ENCODE peak calls at places on chromosomes 7 and 10, in eight cellular contexts. Y is tibial artery, A is keratinocyte, O is fibroblast of lung, L is lung, X is PC-3, K is upper lobe of right lung, F is thoracic aorta. J is an unnamed sample. For H3K9me3, the result is how much of the 10 kb centered on the place peaks cover.

GRCh38 chr10:1492641-1493040 is 244.7 kb downstream of the ADARB2 start:
- DNase-seq in L (no peak), O (no peak), F (no peak), Y (no peak), K (no peak), A (no peak), X (no peak), J (no peak)

GRCh38 chr10:13890617-13891541 is 304.1 kb downstream of the PRPF18 start:
- DNase-seq in F (no peak), Y (peak), L (no peak), K (peak), O (peak), A (no peak), X (no peak), J (no peak)

GRCh38 chr10:113177163-113177935 is 227.3 kb downstream of the TCF7L2 start:
- DNase-seq in F (no peak), L (no peak), X (no peak), Y (no peak), O (no peak), A (no peak), K (no peak), J (no peak)

GRCh38 chr7:117173001-117173400 is 149.9 kb downstream of the WNT2 start:
- DNase-seq in F (no peak), O (no peak), A (no peak), Y (no peak), K (no peak), X (no peak), L (no peak), J (no peak)

GRCh38 chr10:101287183-101287830 is 58.0 kb upstream of the LBX1 start:
- DNase-seq in A (no peak), F (no peak), L (no peak), X (no peak), O (no peak), Y (no peak), K (no peak), J (no peak)

GRCh38 chr10:29482591-29483421 is 152.0 kb downstream of the SVIL start:
- DNase-seq in A (no peak), K (no peak), O (peak), F (no peak), Y (no peak), X (no peak), L (no peak), J (no peak)

GRCh38 chr7:92873776-92874175 is 37.4 kb upstream of the CDK6 start:
- DNase-seq in F (no peak), A (no peak), K (no peak), L (no peak), O (no peak), Y (no peak), X (no peak), J (no peak)

GRCh38 chr7:105487559-105488218 is 34.4 kb downstream of the PUS7 start:
- DNase-seq in Y (peak), X (peak), K (no peak), O (peak), F (no peak), A (no peak), L (no peak), J (no peak)

GRCh38 chr10:29712108-29712507 is 77.3 kb upstream of the SVIL start:
- DNase-seq in O (peak), X (peak), K (no peak), A (no peak), L (peak), Y (no peak), F (no peak), J (no peak)

GRCh38 chr7:80330434-80330833 is 181.4 kb downstream of the GNAT3 start:
- DNase-seq in X (no peak), L (no peak), Y (no peak), O (peak), F (no peak), A (no peak), K (no peak), J (no peak)

GRCh38 chr10:60388116-60388515 is 1.6 kb downstream of the ANK3 start:
- DNase-seq in Y (no peak), A (no peak), K (no peak), F (no peak), L (no peak), O (no peak), X (no peak), J (no peak)

GRCh38 chr7:40885503-40885902 is 750.7 kb downstream of the SUGCT start:
- DNase-seq in L (no peak), A (no peak), F (no peak), Y (no peak), X (peak), O (peak), K (no peak), J (no peak)

GRCh38 chr7:55533050-55533728 is 39.1 kb downstream of the VOPP1 start:
- DNase-seq in A (no peak), X (peak), F (no peak), O (no peak), L (no peak), Y (no peak), K (no peak), J (peak)

GRCh38 chr10:126663880-126664279 is 6.6 kb downstream of the C10orf90 start:
- DNase-seq in O (peak), Y (no peak), K (no peak), F (no peak), L (no peak), X (peak), A (no peak), J (no peak)

DNA sequence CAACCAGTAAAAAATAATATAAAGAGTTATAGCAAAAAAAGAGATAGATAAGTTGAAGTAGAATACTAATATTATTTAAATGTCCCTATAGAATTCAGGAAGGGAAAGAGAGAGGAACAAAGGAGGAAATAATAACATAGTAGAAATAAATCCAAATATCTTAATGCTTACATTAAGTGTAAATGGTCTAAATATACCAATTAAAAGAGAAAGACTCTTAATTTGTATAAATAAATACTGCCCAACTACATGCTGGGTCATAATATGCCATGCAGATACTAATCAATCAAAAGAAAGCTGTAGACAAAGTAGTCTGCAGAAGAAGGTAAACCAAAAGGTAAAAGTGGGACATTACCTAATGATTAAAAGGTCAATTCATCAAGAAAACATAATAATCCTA is 43.3 kb upstream of the VIPR2 start:
- DNase-seq in Y (no peak), O (no peak), X (no peak), F (no peak), A (no peak), L (no peak), K (no peak), J (no peak)
- H3K9me3 ChIP-seq in Y (under half), O (under half), X (under half), F (under half), A (under half), L (under half), K (under half), J (under half)

GRCh38 chr7:36937754-36938551 is 213.7 kb upstream of the AOAH start:
- DNase-seq in O (no peak), Y (no peak), L (no peak), K (no peak), F (no peak), X (no peak), A (no peak), J (no peak)
- H3K9me3 ChIP-seq in O (under half), Y (under half), L (under half), K (under half), F (under half), X (under half), A (under half), J (under half)

GRCh38 chr10:108003576-108003975 is 839.1 kb upstream of the SORCS1 start:
- DNase-seq in F (no peak), A (no peak), L (no peak), Y (no peak), K (no peak), X (no peak), O (no peak), J (no peak)
- H3K9me3 ChIP-seq in F (under half), A (under half), L (under half), Y (under half), K (under half), X (under half), O (under half), J (under half)

GRCh38 chr7:157925383-157925875 is 588.6 kb downstream of the DNAJB6 start:
- DNase-seq in X (no peak), L (no peak), Y (no peak), A (no peak), K (no peak), F (no peak), O (no peak), J (no peak)
- H3K9me3 ChIP-seq in X (under half), L (under half), Y (under half), A (under half), K (under half), F (under half), O (under half), J (under half)

GRCh38 chr7:20491286-20491685 is 124.2 kb upstream of the ABCB5 start:
- DNase-seq in F (no peak), O (no peak), L (no peak), X (no peak), K (no peak), Y (no peak), A (no peak), J (no peak)
- H3K9me3 ChIP-seq in F (under half), O (under half), L (under half), X (under half), K (under half), Y (under half), A (under half), J (under half)

DNA sequence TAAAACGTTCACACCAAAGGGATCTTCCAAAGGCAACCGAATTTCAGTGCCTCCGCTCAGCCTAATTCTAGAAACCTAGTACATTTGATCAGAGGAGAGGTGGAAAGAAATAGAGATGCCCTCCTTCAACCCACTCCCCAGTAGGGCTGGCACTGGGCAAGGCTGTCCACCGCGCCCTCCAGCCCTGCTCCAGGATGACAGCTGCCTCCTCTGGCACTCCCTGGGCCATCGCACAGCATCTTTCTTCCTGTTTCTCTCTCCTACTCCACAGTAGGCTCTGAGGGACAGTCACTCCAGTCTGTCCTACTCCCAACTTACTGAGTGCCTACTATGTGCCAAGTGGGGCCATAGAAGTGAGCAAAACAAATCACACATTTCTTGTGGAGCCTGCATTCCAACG is 226.2 kb downstream of the SKIDA1 start:
- DNase-seq in F (no peak), O (no peak), Y (no peak), K (no peak), L (no peak), A (no peak), X (no peak), J (no peak)
- H3K9me3 ChIP-seq in F (under half), O (under half), Y (under half), K (under half), L (under half), A (under half), X (under half), J (under half)

GRCh38 chr7:151886783-151887182 is 9.9 kb upstream of the PRKAG2 start:
- DNase-seq in A (no peak), Y (no peak), X (no peak), K (no peak), L (no peak), O (no peak), F (no peak), J (no peak)
- H3K9me3 ChIP-seq in A (under half), Y (under half), X (under half), K (under half), L (under half), O (under half), F (under half), J (under half)

GRCh38 chr10:108388716-108389115 is 1224.2 kb upstream of the SORCS1 start:
- DNase-seq in O (no peak), Y (no peak), F (no peak), X (no peak), A (no peak), K (no peak), L (no peak), J (no peak)

GRCh38 chr10:108393111-108393510 is 1228.6 kb upstream of the SORCS1 start:
- DNase-seq in A (no peak), F (no peak), X (peak), K (no peak), Y (no peak), O (peak), L (no peak), J (no peak)

DNA sequence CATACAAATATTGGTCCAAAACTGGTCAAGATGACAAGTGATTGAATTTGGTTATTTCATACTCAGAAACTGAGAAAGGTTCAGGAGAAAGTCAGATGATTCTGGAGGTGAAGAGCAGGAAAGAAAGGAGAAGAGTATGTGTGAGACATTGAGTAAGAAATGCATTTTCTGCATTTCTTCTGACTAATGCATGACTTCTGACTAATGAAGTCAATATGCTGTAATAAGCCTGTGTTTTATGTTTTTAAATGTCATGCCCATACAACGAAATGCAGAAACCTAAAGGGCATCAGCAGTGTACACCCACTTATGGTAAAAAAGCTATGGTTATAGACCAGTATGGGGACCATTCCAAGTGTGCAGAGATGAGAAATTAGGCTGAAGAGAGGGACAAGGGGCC is 1227.8 kb upstream of the SORCS1 start:
- DNase-seq in O (peak), K (no peak), Y (no peak), A (no peak), F (no peak), X (peak), L (no peak), J (no peak)
- H3K9me3 ChIP-seq in O (under half), K (under half), Y (under half), A (under half), F (under half), X (under half), L (under half), J (under half)

J was measured in T-helper 17 cell.